ENCODE peak calls at places on chromosomes 3 and 15, in ten cellular contexts. One of them, this sample, is unnamed. For H3K36me3, the result is how much of the 10 kb centered on the place peaks cover.

GRCh38 chr3:160616721-160617120 is 51.4 kb upstream of the KPNA4 start:
- DNase-seq in A673: no peak
- DNase-seq in upper lobe of right lung: no peak
- DNase-seq in cardiac muscle cell: peak
- DNase-seq in endothelial cell of umbilical vein: peak
- DNase-seq in fibroblast of lung: peak
- DNase-seq in Peyer's patch: no peak
- DNase-seq in mammary epithelial cell: peak
- DNase-seq in tibial artery: no peak
- DNase-seq in sigmoid colon: no peak
- DNase-seq in this sample: no peak

GRCh38 chr3:109098245-109098644 is 19.7 kb downstream of the MORC1 start:
- DNase-seq in upper lobe of right lung: no peak
- DNase-seq in Peyer's patch: peak
- DNase-seq in tibial artery: no peak
- DNase-seq in cardiac muscle cell: peak
- DNase-seq in mammary epithelial cell: peak
- DNase-seq in sigmoid colon: no peak
- DNase-seq in endothelial cell of umbilical vein: no peak
- DNase-seq in fibroblast of lung: no peak
- DNase-seq in A673: peak
- DNase-seq in this sample: no peak

GRCh38 chr15:64354683-64355558 is 1.1 kb downstream of the CSNK1G1 start:
- DNase-seq in A673: peak
- DNase-seq in fibroblast of lung: no peak
- DNase-seq in Peyer's patch: no peak
- DNase-seq in sigmoid colon: no peak
- DNase-seq in tibial artery: peak
- DNase-seq in upper lobe of right lung: no peak
- DNase-seq in cardiac muscle cell: no peak
- DNase-seq in mammary epithelial cell: peak
- DNase-seq in endothelial cell of umbilical vein: peak
- DNase-seq in this sample: no peak

GRCh38 chr15:69593981-69594966 is 141.7 kb downstream of the RPLP1 start:
- DNase-seq in tibial artery: peak
- DNase-seq in upper lobe of right lung: peak
- DNase-seq in mammary epithelial cell: peak
- DNase-seq in endothelial cell of umbilical vein: no peak
- DNase-seq in sigmoid colon: peak
- DNase-seq in A673: peak
- DNase-seq in cardiac muscle cell: peak
- DNase-seq in Peyer's patch: peak
- DNase-seq in fibroblast of lung: peak
- DNase-seq in this sample: no peak

GRCh38 chr3:66396161-66396760 is 104.6 kb downstream of the LRIG1 start:
- DNase-seq in tibial artery: peak
- DNase-seq in endothelial cell of umbilical vein: no peak
- DNase-seq in sigmoid colon: peak
- DNase-seq in upper lobe of right lung: no peak
- DNase-seq in fibroblast of lung: no peak
- DNase-seq in mammary epithelial cell: no peak
- DNase-seq in cardiac muscle cell: no peak
- DNase-seq in A673: no peak
- DNase-seq in Peyer's patch: peak
- DNase-seq in this sample: no peak

GRCh38 chr15:87167706-87168105 is 1088.0 kb downstream of the AGBL1 start:
- DNase-seq in upper lobe of right lung: no peak
- DNase-seq in fibroblast of lung: no peak
- DNase-seq in mammary epithelial cell: peak
- DNase-seq in endothelial cell of umbilical vein: no peak
- DNase-seq in Peyer's patch: no peak
- DNase-seq in A673: no peak
- DNase-seq in tibial artery: no peak
- DNase-seq in cardiac muscle cell: no peak
- DNase-seq in sigmoid colon: no peak
- DNase-seq in this sample: no peak

GRCh38 chr3:158471639-158472294 is 99.2 kb upstream of the MLF1 start:
- DNase-seq in fibroblast of lung: peak
- DNase-seq in mammary epithelial cell: no peak
- DNase-seq in sigmoid colon: no peak
- DNase-seq in cardiac muscle cell: no peak
- DNase-seq in endothelial cell of umbilical vein: peak
- DNase-seq in tibial artery: no peak
- DNase-seq in upper lobe of right lung: no peak
- DNase-seq in A673: no peak
- DNase-seq in Peyer's patch: no peak
- DNase-seq in this sample: no peak

GRCh38 chr15:101676965-101677364 is 24.8 kb upstream of the TM2D3 start:
- DNase-seq in mammary epithelial cell: no peak
- DNase-seq in sigmoid colon: no peak
- DNase-seq in endothelial cell of umbilical vein: no peak
- DNase-seq in Peyer's patch: no peak
- DNase-seq in cardiac muscle cell: no peak
- DNase-seq in fibroblast of lung: peak
- DNase-seq in A673: no peak
- DNase-seq in tibial artery: no peak
- DNase-seq in upper lobe of right lung: no peak
- DNase-seq in this sample: no peak

GRCh38 chr3:36678216-36679013 is 85.9 kb downstream of the DCLK3 start:
- DNase-seq in fibroblast of lung: peak
- DNase-seq in Peyer's patch: no peak
- DNase-seq in mammary epithelial cell: peak
- DNase-seq in upper lobe of right lung: no peak
- DNase-seq in cardiac muscle cell: no peak
- DNase-seq in sigmoid colon: no peak
- DNase-seq in A673: peak
- DNase-seq in endothelial cell of umbilical vein: no peak
- DNase-seq in tibial artery: no peak
- DNase-seq in this sample: no peak
- H3K27ac ChIP-seq in fibroblast of lung: peak
- H3K27ac ChIP-seq in Peyer's patch: no peak
- H3K27ac ChIP-seq in mammary epithelial cell: peak
- H3K27ac ChIP-seq in upper lobe of right lung: no peak
- H3K27ac ChIP-seq in cardiac muscle cell: no peak
- H3K27ac ChIP-seq in sigmoid colon: no peak
- H3K27ac ChIP-seq in A673: peak
- H3K27ac ChIP-seq in endothelial cell of umbilical vein: no peak
- H3K27ac ChIP-seq in tibial artery: no peak
- H3K27ac ChIP-seq in this sample: no peak

DNA sequence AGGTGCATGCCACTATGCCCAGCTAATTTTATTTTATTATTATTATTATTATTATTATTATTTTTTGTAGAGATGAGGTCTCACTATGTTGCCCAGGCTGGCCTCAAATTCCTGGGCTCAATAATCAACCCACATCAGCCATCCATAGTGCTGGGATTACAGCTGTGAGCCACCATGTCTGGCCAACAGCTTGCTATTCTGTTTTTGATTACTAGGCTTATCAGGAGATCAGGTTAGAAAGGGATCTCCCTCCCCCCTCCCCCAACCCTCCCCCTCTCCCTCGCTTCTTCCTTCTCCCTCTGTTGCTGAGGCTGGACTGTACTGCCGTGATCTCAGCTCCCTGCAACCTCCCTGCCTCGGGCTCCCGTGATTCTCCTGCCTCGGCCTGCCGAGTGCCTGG is 8.6 kb downstream of the CLN6 start:
- DNase-seq in fibroblast of lung: no peak
- DNase-seq in cardiac muscle cell: no peak
- DNase-seq in sigmoid colon: peak
- DNase-seq in A673: no peak
- DNase-seq in Peyer's patch: no peak
- DNase-seq in tibial artery: no peak
- DNase-seq in endothelial cell of umbilical vein: no peak
- DNase-seq in mammary epithelial cell: no peak
- DNase-seq in upper lobe of right lung: no peak
- DNase-seq in this sample: no peak
- H3K36me3 ChIP-seq in fibroblast of lung: under half
- H3K36me3 ChIP-seq in cardiac muscle cell: under half
- H3K36me3 ChIP-seq in sigmoid colon: under half
- H3K36me3 ChIP-seq in A673: under half
- H3K36me3 ChIP-seq in Peyer's patch: under half
- H3K36me3 ChIP-seq in tibial artery: under half
- H3K36me3 ChIP-seq in endothelial cell of umbilical vein: under half
- H3K36me3 ChIP-seq in mammary epithelial cell: under half
- H3K36me3 ChIP-seq in upper lobe of right lung: under half
- H3K36me3 ChIP-seq in this sample: under half

GRCh38 chr3:140204271-140204984 is 269.4 kb downstream of the CLSTN2 start:
- DNase-seq in upper lobe of right lung: no peak
- DNase-seq in sigmoid colon: no peak
- DNase-seq in A673: no peak
- DNase-seq in cardiac muscle cell: no peak
- DNase-seq in Peyer's patch: no peak
- DNase-seq in fibroblast of lung: no peak
- DNase-seq in mammary epithelial cell: no peak
- DNase-seq in endothelial cell of umbilical vein: no peak
- DNase-seq in tibial artery: no peak
- DNase-seq in this sample: no peak
- TF ChIP-seq CTCF in upper lobe of right lung: no peak
- TF ChIP-seq CTCF in sigmoid colon: no peak
- TF ChIP-seq CTCF in A673: no peak
- TF ChIP-seq CTCF in cardiac muscle cell: no peak
- TF ChIP-seq CTCF in Peyer's patch: no peak
- TF ChIP-seq CTCF in fibroblast of lung: no peak
- TF ChIP-seq CTCF in mammary epithelial cell: no peak
- TF ChIP-seq CTCF in endothelial cell of umbilical vein: no peak
- TF ChIP-seq CTCF in tibial artery: no peak
- TF ChIP-seq CTCF in this sample: no peak

GRCh38 chr3:178320481-178321352 is 215.5 kb upstream of the KCNMB2 start:
- DNase-seq in endothelial cell of umbilical vein: peak
- DNase-seq in mammary epithelial cell: peak
- DNase-seq in cardiac muscle cell: peak
- DNase-seq in tibial artery: no peak
- DNase-seq in A673: peak
- DNase-seq in upper lobe of right lung: no peak
- DNase-seq in sigmoid colon: peak
- DNase-seq in Peyer's patch: no peak
- DNase-seq in fibroblast of lung: peak
- DNase-seq in this sample: peak
- H3K27ac ChIP-seq in endothelial cell of umbilical vein: peak
- H3K27ac ChIP-seq in mammary epithelial cell: no peak
- H3K27ac ChIP-seq in cardiac muscle cell: peak
- H3K27ac ChIP-seq in tibial artery: peak
- H3K27ac ChIP-seq in A673: no peak
- H3K27ac ChIP-seq in upper lobe of right lung: no peak
- H3K27ac ChIP-seq in sigmoid colon: peak
- H3K27ac ChIP-seq in Peyer's patch: no peak
- H3K27ac ChIP-seq in fibroblast of lung: no peak
- H3K27ac ChIP-seq in this sample: peak

GRCh38 chr3:122553171-122553570 is 10.9 kb downstream of the PARP9 start:
- DNase-seq in sigmoid colon: no peak
- DNase-seq in upper lobe of right lung: no peak
- DNase-seq in endothelial cell of umbilical vein: no peak
- DNase-seq in Peyer's patch: no peak
- DNase-seq in A673: no peak
- DNase-seq in mammary epithelial cell: no peak
- DNase-seq in fibroblast of lung: no peak
- DNase-seq in tibial artery: no peak
- DNase-seq in cardiac muscle cell: no peak
- DNase-seq in this sample: no peak
- H3K36me3 ChIP-seq in sigmoid colon: under half
- H3K36me3 ChIP-seq in upper lobe of right lung: half or more
- H3K36me3 ChIP-seq in endothelial cell of umbilical vein: under half
- H3K36me3 ChIP-seq in Peyer's patch: half or more
- H3K36me3 ChIP-seq in A673: under half
- H3K36me3 ChIP-seq in mammary epithelial cell: under half
- H3K36me3 ChIP-seq in fibroblast of lung: under half
- H3K36me3 ChIP-seq in tibial artery: half or more
- H3K36me3 ChIP-seq in cardiac muscle cell: under half
- H3K36me3 ChIP-seq in this sample: under half

DNA sequence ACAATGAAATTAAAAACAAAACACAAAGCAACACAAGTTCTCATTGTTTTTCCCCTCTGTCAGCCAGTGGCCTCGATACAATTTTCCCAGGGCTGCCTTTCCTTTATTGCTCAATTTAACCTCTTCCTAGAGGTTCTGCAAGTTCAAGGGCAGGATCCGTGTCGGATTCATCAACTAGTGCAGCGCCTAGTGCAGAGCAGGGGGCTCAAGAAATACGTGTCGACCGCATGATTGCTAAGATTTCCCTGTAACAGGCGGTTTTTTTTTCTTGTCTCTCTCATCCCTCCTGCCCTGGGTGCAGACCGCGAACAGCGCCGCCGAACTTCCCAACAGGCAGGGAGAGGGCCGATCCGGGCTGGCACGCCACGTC is 1.4 kb upstream of the BHLHE40 start:
- DNase-seq in mammary epithelial cell: no peak
- DNase-seq in sigmoid colon: no peak
- DNase-seq in tibial artery: peak
- DNase-seq in Peyer's patch: no peak
- DNase-seq in A673: no peak
- DNase-seq in fibroblast of lung: no peak
- DNase-seq in upper lobe of right lung: no peak
- DNase-seq in cardiac muscle cell: no peak
- DNase-seq in endothelial cell of umbilical vein: no peak
- DNase-seq in this sample: no peak
- TF ChIP-seq CTCF in mammary epithelial cell: no peak
- TF ChIP-seq CTCF in sigmoid colon: no peak
- TF ChIP-seq CTCF in tibial artery: no peak
- TF ChIP-seq CTCF in Peyer's patch: no peak
- TF ChIP-seq CTCF in A673: peak
- TF ChIP-seq CTCF in fibroblast of lung: no peak
- TF ChIP-seq CTCF in upper lobe of right lung: no peak
- TF ChIP-seq CTCF in cardiac muscle cell: no peak
- TF ChIP-seq CTCF in endothelial cell of umbilical vein: no peak
- TF ChIP-seq CTCF in this sample: no peak

DNA sequence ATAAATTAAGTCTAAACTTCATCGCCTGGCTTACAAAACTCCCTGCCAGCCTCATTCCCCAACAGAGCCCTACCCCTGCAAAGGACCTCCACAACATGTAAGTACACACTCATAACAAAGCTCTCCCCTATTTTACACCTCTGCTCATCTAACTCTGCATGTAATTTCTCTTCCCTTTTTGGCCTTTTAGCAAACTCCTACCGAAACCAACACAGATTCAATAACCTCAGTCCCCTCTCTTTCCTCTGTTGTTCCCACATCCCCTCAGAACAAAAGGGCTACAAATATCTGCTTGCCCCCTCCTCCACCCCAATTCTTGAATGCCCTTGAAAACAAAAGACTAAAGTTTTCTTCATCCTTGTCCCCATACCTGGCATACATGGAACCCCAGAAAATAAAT is 662 bp downstream of the UBL7 start:
- DNase-seq in cardiac muscle cell: no peak
- DNase-seq in endothelial cell of umbilical vein: no peak
- DNase-seq in tibial artery: no peak
- DNase-seq in fibroblast of lung: no peak
- DNase-seq in mammary epithelial cell: no peak
- DNase-seq in sigmoid colon: no peak
- DNase-seq in upper lobe of right lung: no peak
- DNase-seq in Peyer's patch: no peak
- DNase-seq in A673: no peak
- DNase-seq in this sample: no peak
- H3K27ac ChIP-seq in cardiac muscle cell: peak
- H3K27ac ChIP-seq in endothelial cell of umbilical vein: peak
- H3K27ac ChIP-seq in tibial artery: peak
- H3K27ac ChIP-seq in fibroblast of lung: peak
- H3K27ac ChIP-seq in mammary epithelial cell: peak
- H3K27ac ChIP-seq in sigmoid colon: peak
- H3K27ac ChIP-seq in upper lobe of right lung: peak
- H3K27ac ChIP-seq in Peyer's patch: peak
- H3K27ac ChIP-seq in A673: peak
- H3K27ac ChIP-seq in this sample: peak

This sample was measured in uterus.